ENCODE peak calls at places on chromosomes 11 and 22, in ten cellular contexts. Q is heart right ventricle, S is DND-41, X is MM.1S, D is astrocyte of the spinal cord, W is tibial artery, V is fibroblast of lung, E is CD14-positive monocyte, K is RWPE1, I is foreskin fibroblast. A is an unnamed sample.

GRCh38 chr11:119445850-119446249 is 22.9 kb upstream of the THY1 start:
- DNase-seq in W (no peak), S (no peak), V (no peak), X (no peak), D (no peak), Q (no peak), K (no peak), E (no peak), I (peak; percentile 42), A (no peak)

GRCh38 chr11:68897441-68897840 is 6.2 kb downstream of the MRPL21 start:
- DNase-seq in S (no peak), K (no peak), V (no peak), E (no peak), D (no peak), X (no peak), Q (no peak), I (no peak), W (no peak), A (no peak)

GRCh38 chr11:26102325-26102724 is 229.6 kb upstream of the ANO3 start:
- DNase-seq in X (no peak), V (no peak), K (no peak), D (no peak), Q (no peak), W (no peak), E (no peak), S (no peak), I (no peak), A (no peak)

GRCh38 chr22:29093030-29093429 is 20.2 kb downstream of the KREMEN1 start:
- DNase-seq in K (no peak), E (no peak), Q (no peak), I (no peak), S (no peak), X (no peak), V (no peak), D (no peak), W (no peak), A (no peak)

GRCh38 chr11:130371004-130371590 is 56.4 kb upstream of the ZBTB44 start:
- DNase-seq in V (no peak), W (no peak), S (no peak), Q (no peak), I (no peak), D (no peak), E (no peak), X (no peak), K (no peak), A (no peak)

GRCh38 chr11:15212876-15213275 is 98.2 kb downstream of the INSC start:
- DNase-seq in W (no peak), V (no peak), E (no peak), X (no peak), D (no peak), Q (no peak), I (no peak), S (no peak), K (no peak), A (peak; percentile 10)

GRCh38 chr22:35103756-35104155 is 37.8 kb downstream of the ISX start:
- DNase-seq in W (no peak), I (no peak), D (no peak), Q (no peak), S (no peak), X (no peak), E (no peak), V (no peak), K (no peak), A (no peak)

GRCh38 chr22:42929838-42930155 is 72.7 kb upstream of the ARFGAP3 start:
- DNase-seq in W (no peak), X (no peak), S (no peak), Q (no peak), K (no peak), D (no peak), E (no peak), V (no peak), I (peak; percentile 42), A (no peak)

GRCh38 chr11:33542921-33543320 is 157.7 kb downstream of the C11orf91 start:
- DNase-seq in I (peak; percentile 69), E (no peak), S (peak; percentile 34), V (peak; percentile 58), K (peak; percentile 59), X (peak; percentile 40), Q (peak; percentile 46), D (peak; percentile 36), W (no peak), A (peak; percentile 65)

GRCh38 chr11:16861867-16862266 is 123.4 kb downstream of the C11orf58 start:
- DNase-seq in S (no peak), X (no peak), K (no peak), Q (no peak), E (no peak), I (no peak), V (no peak), D (no peak), W (no peak), A (no peak)

GRCh38 chr11:16739326-16739875 is 954 bp downstream of the C11orf58 start:
- DNase-seq in Q (no peak), I (peak; percentile 15), E (no peak), W (no peak), V (peak; percentile 26), K (peak; percentile 16), S (no peak), X (no peak), D (peak; percentile 42), A (peak; percentile 20)

DNA sequence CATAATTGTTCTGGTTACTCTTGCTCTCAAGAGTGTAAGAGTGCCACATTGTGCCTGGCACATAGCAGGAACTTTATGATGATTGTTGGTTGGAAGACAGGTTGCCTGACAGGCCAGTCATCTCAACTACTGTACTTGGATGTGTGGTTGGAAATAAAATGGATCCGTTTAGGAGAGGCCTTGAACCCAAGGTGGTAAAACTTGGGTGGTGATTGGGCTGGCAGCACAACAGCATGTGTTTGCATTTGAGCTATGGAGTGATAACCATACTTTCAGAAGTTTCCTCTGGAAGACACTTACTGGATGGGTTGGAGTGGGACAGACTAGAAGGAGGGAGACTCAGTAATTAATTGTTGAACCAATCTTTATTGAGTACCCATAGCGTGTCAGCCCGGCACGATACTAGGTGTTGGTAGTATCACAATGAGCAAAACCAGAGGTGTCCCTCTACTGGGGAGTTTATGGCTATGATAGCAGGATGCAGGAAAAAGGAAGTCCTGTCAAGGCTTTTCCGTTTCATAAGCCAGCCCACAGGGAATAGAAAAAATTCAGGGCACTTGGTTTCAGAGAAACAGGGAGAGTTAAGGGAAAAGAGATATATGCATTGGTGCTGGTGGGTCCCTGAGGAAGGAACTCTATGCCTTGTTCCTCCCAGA is 3.1 kb upstream of the TMEM109 start:
- DNase-seq in S (no peak), Q (no peak), V (no peak), W (no peak), I (no peak), E (no peak), X (no peak), D (no peak), K (no peak), A (no peak)
- TF ChIP-seq CTCF in S (no peak), Q (no peak), V (no peak), W (no peak), I (no peak), E (peak; percentile 39), X (peak; percentile 8), D (no peak), K (no peak), A (no peak)

GRCh38 chr11:58900479-58901420 is 38.5 kb upstream of the GLYATL1 start:
- DNase-seq in E (peak; percentile 51), D (peak; percentile 92), K (peak; percentile 69), W (no peak), X (peak; percentile 71), I (peak; percentile 78), Q (peak; percentile 64), S (peak; percentile 33), V (peak; percentile 90), A (peak; percentile 77)
- TF ChIP-seq CTCF in E (peak; percentile 82), D (peak; percentile 74), K (peak; percentile 36), W (no peak), X (peak; percentile 60), I (peak; percentile 35), Q (peak; percentile 52), S (peak; percentile 56), V (peak; percentile 61), A (peak; percentile 60)

GRCh38 chr22:48576333-48577013 is 1251.2 kb downstream of the BRD1 start:
- DNase-seq in X (no peak), W (no peak), Q (no peak), V (no peak), I (peak; percentile 4), S (no peak), D (no peak), K (no peak), E (no peak), A (no peak)
- TF ChIP-seq CTCF in X (no peak), W (peak; percentile 33), Q (peak; percentile 40), V (no peak), I (no peak), S (no peak), D (peak; percentile 11), K (no peak), E (no peak), A (no peak)

GRCh38 chr22:36998620-36999351 is 20.5 kb downstream of the TST start:
- DNase-seq in W (no peak), V (no peak), E (no peak), K (peak; percentile 30), D (no peak), I (peak; percentile 56), S (no peak), X (no peak), Q (no peak), A (peak; percentile 78)
- TF ChIP-seq CTCF in W (no peak), V (peak; percentile 7), E (no peak), K (no peak), D (no peak), I (no peak), S (peak; percentile 36), X (no peak), Q (no peak), A (peak; percentile 6)

GRCh38 chr11:114571712-114572111 is 12.0 kb upstream of the NXPE1 start:
- DNase-seq in D (no peak), W (no peak), E (no peak), Q (no peak), S (no peak), V (no peak), I (no peak), X (no peak), K (no peak), A (no peak)
- TF ChIP-seq CTCF in D (no peak), W (no peak), E (no peak), Q (no peak), S (no peak), V (no peak), I (no peak), X (no peak), K (no peak), A (no peak)